ENCODE peak calls at places on chromosomes 4 and X, in ten cellular contexts. One of them, this sample, is unnamed.

GRCh38 chrX:77556276-77556675 is 109.1 kb downstream of the FGF16 start:
- DNase-seq in CD8-positive, alpha-beta memory T cell: no peak
- DNase-seq in cardiac fibroblast: no peak
- DNase-seq in left ventricle myocardium inferior: no peak
- DNase-seq in fibroblast of lung: no peak
- DNase-seq in ovary: no peak
- DNase-seq in tibial artery: no peak
- DNase-seq in cardiac muscle cell: no peak
- DNase-seq in fibroblast of mammary gland: no peak
- DNase-seq in mesenchymal stem cell: no peak
- DNase-seq in this sample: no peak

GRCh38 chr4:3213101-3213416 is 35.9 kb upstream of the MSANTD1 start:
- DNase-seq in CD8-positive, alpha-beta memory T cell: no peak
- DNase-seq in mesenchymal stem cell: no peak
- DNase-seq in left ventricle myocardium inferior: no peak
- DNase-seq in cardiac fibroblast: no peak
- DNase-seq in fibroblast of mammary gland: no peak
- DNase-seq in ovary: peak
- DNase-seq in tibial artery: no peak
- DNase-seq in fibroblast of lung: no peak
- DNase-seq in cardiac muscle cell: no peak
- DNase-seq in this sample: no peak

GRCh38 chrX:21374994-21375794 is 976 bp downstream of the CNKSR2 start:
- DNase-seq in cardiac fibroblast: no peak
- DNase-seq in fibroblast of lung: no peak
- DNase-seq in CD8-positive, alpha-beta memory T cell: no peak
- DNase-seq in fibroblast of mammary gland: no peak
- DNase-seq in ovary: no peak
- DNase-seq in mesenchymal stem cell: no peak
- DNase-seq in tibial artery: no peak
- DNase-seq in left ventricle myocardium inferior: no peak
- DNase-seq in cardiac muscle cell: no peak
- DNase-seq in this sample: no peak

GRCh38 chr4:146957252-146957651 is 11.6 kb upstream of the TTC29 start:
- DNase-seq in CD8-positive, alpha-beta memory T cell: no peak
- DNase-seq in cardiac muscle cell: peak
- DNase-seq in ovary: no peak
- DNase-seq in left ventricle myocardium inferior: no peak
- DNase-seq in cardiac fibroblast: peak
- DNase-seq in fibroblast of mammary gland: peak
- DNase-seq in tibial artery: no peak
- DNase-seq in mesenchymal stem cell: peak
- DNase-seq in fibroblast of lung: no peak
- DNase-seq in this sample: peak

GRCh38 chr4:84847978-84848377 is 118.5 kb downstream of the WDFY3 start:
- DNase-seq in left ventricle myocardium inferior: no peak
- DNase-seq in fibroblast of mammary gland: no peak
- DNase-seq in cardiac muscle cell: no peak
- DNase-seq in tibial artery: no peak
- DNase-seq in fibroblast of lung: no peak
- DNase-seq in mesenchymal stem cell: no peak
- DNase-seq in ovary: no peak
- DNase-seq in cardiac fibroblast: peak
- DNase-seq in CD8-positive, alpha-beta memory T cell: no peak
- DNase-seq in this sample: no peak

GRCh38 chr4:20338841-20339240 is 87.1 kb downstream of the SLIT2 start:
- DNase-seq in tibial artery: no peak
- DNase-seq in cardiac muscle cell: no peak
- DNase-seq in CD8-positive, alpha-beta memory T cell: no peak
- DNase-seq in mesenchymal stem cell: no peak
- DNase-seq in fibroblast of mammary gland: peak
- DNase-seq in fibroblast of lung: no peak
- DNase-seq in ovary: no peak
- DNase-seq in cardiac fibroblast: no peak
- DNase-seq in left ventricle myocardium inferior: no peak
- DNase-seq in this sample: no peak

GRCh38 chr4:159937595-159937994 is 834.7 kb downstream of the RAPGEF2 start:
- DNase-seq in mesenchymal stem cell: no peak
- DNase-seq in tibial artery: no peak
- DNase-seq in fibroblast of mammary gland: no peak
- DNase-seq in fibroblast of lung: no peak
- DNase-seq in ovary: no peak
- DNase-seq in CD8-positive, alpha-beta memory T cell: no peak
- DNase-seq in cardiac fibroblast: no peak
- DNase-seq in cardiac muscle cell: no peak
- DNase-seq in left ventricle myocardium inferior: no peak
- DNase-seq in this sample: no peak

GRCh38 chr4:93409035-93409434 is 419.5 kb upstream of the ATOH1 start:
- DNase-seq in CD8-positive, alpha-beta memory T cell: no peak
- DNase-seq in fibroblast of mammary gland: no peak
- DNase-seq in fibroblast of lung: no peak
- DNase-seq in ovary: no peak
- DNase-seq in cardiac muscle cell: no peak
- DNase-seq in mesenchymal stem cell: no peak
- DNase-seq in left ventricle myocardium inferior: no peak
- DNase-seq in cardiac fibroblast: no peak
- DNase-seq in tibial artery: no peak
- DNase-seq in this sample: no peak

GRCh38 chrX:24805201-24805600 is 111.5 kb downstream of the POLA1 start:
- DNase-seq in fibroblast of lung: no peak
- DNase-seq in tibial artery: no peak
- DNase-seq in left ventricle myocardium inferior: no peak
- DNase-seq in CD8-positive, alpha-beta memory T cell: no peak
- DNase-seq in cardiac muscle cell: no peak
- DNase-seq in mesenchymal stem cell: no peak
- DNase-seq in fibroblast of mammary gland: no peak
- DNase-seq in ovary: no peak
- DNase-seq in cardiac fibroblast: no peak
- DNase-seq in this sample: peak

DNA sequence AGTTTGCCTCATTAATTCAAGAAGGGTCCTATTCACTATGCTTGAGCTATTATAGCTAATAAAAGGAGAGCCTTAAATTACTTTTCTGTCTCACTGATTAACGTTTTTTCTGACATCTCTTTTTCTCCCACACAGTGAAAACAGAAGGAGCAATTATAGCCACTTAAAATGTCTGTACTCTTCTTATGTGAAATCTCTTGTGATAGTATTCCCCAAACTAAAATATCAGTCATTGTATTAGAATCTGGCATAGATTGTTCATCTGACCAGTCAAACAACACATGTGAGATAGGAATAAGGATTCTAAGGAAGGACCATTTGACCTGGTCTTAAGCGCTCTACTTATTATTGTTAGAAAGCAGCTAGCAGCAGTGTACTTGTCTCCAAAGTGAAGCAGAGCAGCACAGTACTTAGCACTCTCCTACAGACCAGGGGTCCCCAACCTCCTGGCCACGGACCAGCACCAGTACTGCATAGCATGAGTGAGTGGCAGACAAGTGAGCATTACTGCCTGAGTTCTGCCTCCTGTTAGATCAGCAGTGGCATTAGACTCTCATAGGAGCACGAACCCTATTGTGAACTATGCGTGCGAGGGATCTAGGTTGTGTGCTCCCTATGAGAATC is 136.1 kb upstream of the SPRY1 start:
- DNase-seq in left ventricle myocardium inferior: no peak
- DNase-seq in ovary: no peak
- DNase-seq in mesenchymal stem cell: no peak
- DNase-seq in cardiac muscle cell: no peak
- DNase-seq in tibial artery: no peak
- DNase-seq in cardiac fibroblast: no peak
- DNase-seq in fibroblast of lung: no peak
- DNase-seq in fibroblast of mammary gland: no peak
- DNase-seq in CD8-positive, alpha-beta memory T cell: no peak
- DNase-seq in this sample: no peak
- H3K4me3 ChIP-seq in left ventricle myocardium inferior: no peak
- H3K4me3 ChIP-seq in ovary: no peak
- H3K4me3 ChIP-seq in mesenchymal stem cell: no peak
- H3K4me3 ChIP-seq in cardiac muscle cell: no peak
- H3K4me3 ChIP-seq in tibial artery: no peak
- H3K4me3 ChIP-seq in cardiac fibroblast: no peak
- H3K4me3 ChIP-seq in fibroblast of lung: no peak
- H3K4me3 ChIP-seq in fibroblast of mammary gland: no peak
- H3K4me3 ChIP-seq in CD8-positive, alpha-beta memory T cell: no peak
- H3K4me3 ChIP-seq in this sample: no peak

GRCh38 chr4:118849867-118850812 is 14.2 kb upstream of the SEC24D start:
- DNase-seq in cardiac fibroblast: peak
- DNase-seq in cardiac muscle cell: peak
- DNase-seq in fibroblast of mammary gland: no peak
- DNase-seq in mesenchymal stem cell: peak
- DNase-seq in left ventricle myocardium inferior: no peak
- DNase-seq in tibial artery: no peak
- DNase-seq in fibroblast of lung: peak
- DNase-seq in ovary: no peak
- DNase-seq in CD8-positive, alpha-beta memory T cell: peak
- DNase-seq in this sample: no peak

GRCh38 chr4:118848242-118848641 is 12.3 kb upstream of the SEC24D start:
- DNase-seq in fibroblast of lung: no peak
- DNase-seq in cardiac fibroblast: no peak
- DNase-seq in CD8-positive, alpha-beta memory T cell: no peak
- DNase-seq in tibial artery: no peak
- DNase-seq in fibroblast of mammary gland: no peak
- DNase-seq in cardiac muscle cell: no peak
- DNase-seq in mesenchymal stem cell: no peak
- DNase-seq in left ventricle myocardium inferior: no peak
- DNase-seq in ovary: no peak
- DNase-seq in this sample: no peak

GRCh38 chr4:118848901-118849300 is 13.0 kb upstream of the SEC24D start:
- DNase-seq in tibial artery: no peak
- DNase-seq in ovary: no peak
- DNase-seq in mesenchymal stem cell: no peak
- DNase-seq in CD8-positive, alpha-beta memory T cell: no peak
- DNase-seq in cardiac muscle cell: no peak
- DNase-seq in fibroblast of lung: no peak
- DNase-seq in fibroblast of mammary gland: no peak
- DNase-seq in left ventricle myocardium inferior: no peak
- DNase-seq in cardiac fibroblast: no peak
- DNase-seq in this sample: no peak

GRCh38 chr4:118846981-118847380 is 11.1 kb upstream of the SEC24D start:
- DNase-seq in left ventricle myocardium inferior: no peak
- DNase-seq in fibroblast of lung: no peak
- DNase-seq in CD8-positive, alpha-beta memory T cell: no peak
- DNase-seq in cardiac muscle cell: no peak
- DNase-seq in cardiac fibroblast: no peak
- DNase-seq in fibroblast of mammary gland: no peak
- DNase-seq in tibial artery: no peak
- DNase-seq in ovary: no peak
- DNase-seq in mesenchymal stem cell: no peak
- DNase-seq in this sample: no peak

GRCh38 chr4:118850813-118851173 is 14.9 kb upstream of the SEC24D start:
- DNase-seq in mesenchymal stem cell: no peak
- DNase-seq in cardiac muscle cell: no peak
- DNase-seq in ovary: no peak
- DNase-seq in fibroblast of mammary gland: no peak
- DNase-seq in left ventricle myocardium inferior: no peak
- DNase-seq in tibial artery: no peak
- DNase-seq in fibroblast of lung: no peak
- DNase-seq in cardiac fibroblast: no peak
- DNase-seq in CD8-positive, alpha-beta memory T cell: no peak
- DNase-seq in this sample: no peak
- H3K4me3 ChIP-seq in mesenchymal stem cell: no peak
- H3K4me3 ChIP-seq in cardiac muscle cell: no peak
- H3K4me3 ChIP-seq in ovary: peak
- H3K4me3 ChIP-seq in fibroblast of mammary gland: no peak
- H3K4me3 ChIP-seq in left ventricle myocardium inferior: peak
- H3K4me3 ChIP-seq in tibial artery: peak
- H3K4me3 ChIP-seq in fibroblast of lung: peak
- H3K4me3 ChIP-seq in cardiac fibroblast: peak
- H3K4me3 ChIP-seq in CD8-positive, alpha-beta memory T cell: peak
- H3K4me3 ChIP-seq in this sample: peak

GRCh38 chr4:120664851-120665250 is 257.7 kb downstream of the PRDM5 start:
- DNase-seq in fibroblast of lung: no peak
- DNase-seq in ovary: no peak
- DNase-seq in fibroblast of mammary gland: no peak
- DNase-seq in tibial artery: no peak
- DNase-seq in CD8-positive, alpha-beta memory T cell: no peak
- DNase-seq in left ventricle myocardium inferior: no peak
- DNase-seq in cardiac muscle cell: no peak
- DNase-seq in cardiac fibroblast: no peak
- DNase-seq in mesenchymal stem cell: no peak
- DNase-seq in this sample: no peak

GRCh38 chr4:120658772-120659171 is 263.8 kb downstream of the PRDM5 start:
- DNase-seq in fibroblast of mammary gland: no peak
- DNase-seq in cardiac fibroblast: no peak
- DNase-seq in tibial artery: no peak
- DNase-seq in fibroblast of lung: no peak
- DNase-seq in CD8-positive, alpha-beta memory T cell: no peak
- DNase-seq in ovary: no peak
- DNase-seq in mesenchymal stem cell: peak
- DNase-seq in cardiac muscle cell: peak
- DNase-seq in left ventricle myocardium inferior: no peak
- DNase-seq in this sample: no peak

GRCh38 chr4:120653790-120654189 is 268.7 kb downstream of the PRDM5 start:
- DNase-seq in fibroblast of lung: no peak
- DNase-seq in cardiac fibroblast: no peak
- DNase-seq in ovary: no peak
- DNase-seq in cardiac muscle cell: no peak
- DNase-seq in tibial artery: no peak
- DNase-seq in CD8-positive, alpha-beta memory T cell: no peak
- DNase-seq in mesenchymal stem cell: no peak
- DNase-seq in left ventricle myocardium inferior: no peak
- DNase-seq in fibroblast of mammary gland: no peak
- DNase-seq in this sample: no peak

DNA sequence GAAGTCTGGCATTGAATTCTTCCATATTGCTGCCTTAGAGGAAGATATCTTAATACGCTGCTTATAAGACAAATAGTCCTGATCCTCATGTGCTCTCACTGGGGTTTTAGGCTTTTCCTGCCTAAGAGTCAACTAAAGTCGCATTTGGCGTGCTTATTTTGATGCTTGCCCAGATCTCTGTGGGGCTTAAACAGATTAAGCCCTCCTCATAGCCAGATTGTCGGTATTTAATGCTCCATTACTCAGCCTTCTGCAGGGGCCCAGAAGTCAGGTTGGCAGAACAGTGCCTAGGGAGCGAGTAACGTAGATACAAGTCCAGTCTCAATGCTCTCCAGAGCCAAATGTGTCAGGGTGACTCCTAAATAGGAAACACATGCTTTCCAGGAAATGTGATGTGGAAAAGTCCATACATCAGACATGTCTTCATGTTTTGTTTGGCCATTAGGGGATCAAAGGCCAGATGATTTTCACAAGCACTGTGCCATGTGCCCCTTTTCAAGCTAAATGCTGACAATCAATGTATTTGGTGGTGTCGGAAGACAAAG is 262.8 kb downstream of the PRDM5 start:
- DNase-seq in fibroblast of lung: no peak
- DNase-seq in fibroblast of mammary gland: peak
- DNase-seq in cardiac muscle cell: no peak
- DNase-seq in tibial artery: no peak
- DNase-seq in mesenchymal stem cell: no peak
- DNase-seq in ovary: no peak
- DNase-seq in cardiac fibroblast: no peak
- DNase-seq in left ventricle myocardium inferior: no peak
- DNase-seq in CD8-positive, alpha-beta memory T cell: no peak
- DNase-seq in this sample: no peak
- H3K4me3 ChIP-seq in fibroblast of lung: no peak
- H3K4me3 ChIP-seq in fibroblast of mammary gland: no peak
- H3K4me3 ChIP-seq in cardiac muscle cell: no peak
- H3K4me3 ChIP-seq in tibial artery: no peak
- H3K4me3 ChIP-seq in mesenchymal stem cell: no peak
- H3K4me3 ChIP-seq in ovary: no peak
- H3K4me3 ChIP-seq in cardiac fibroblast: no peak
- H3K4me3 ChIP-seq in left ventricle myocardium inferior: no peak
- H3K4me3 ChIP-seq in CD8-positive, alpha-beta memory T cell: no peak
- H3K4me3 ChIP-seq in this sample: no peak

GRCh38 chrX:11426712-11427081 is 133.5 kb downstream of the AMELX start:
- DNase-seq in cardiac muscle cell: no peak
- DNase-seq in fibroblast of mammary gland: no peak
- DNase-seq in CD8-positive, alpha-beta memory T cell: no peak
- DNase-seq in mesenchymal stem cell: no peak
- DNase-seq in ovary: no peak
- DNase-seq in left ventricle myocardium inferior: no peak
- DNase-seq in cardiac fibroblast: no peak
- DNase-seq in fibroblast of lung: no peak
- DNase-seq in tibial artery: no peak
- DNase-seq in this sample: no peak
- H3K4me3 ChIP-seq in cardiac muscle cell: no peak
- H3K4me3 ChIP-seq in fibroblast of mammary gland: peak
- H3K4me3 ChIP-seq in CD8-positive, alpha-beta memory T cell: no peak
- H3K4me3 ChIP-seq in mesenchymal stem cell: no peak
- H3K4me3 ChIP-seq in ovary: peak
- H3K4me3 ChIP-seq in left ventricle myocardium inferior: peak
- H3K4me3 ChIP-seq in cardiac fibroblast: peak
- H3K4me3 ChIP-seq in fibroblast of lung: peak
- H3K4me3 ChIP-seq in tibial artery: peak
- H3K4me3 ChIP-seq in this sample: peak

This sample was measured in AG10803.